ENCODE peak calls at places on chromosomes 4 and X, in six cellular contexts. F is GM06990, S is cardiac muscle cell, G is ovary, Q is MM.1S, T is breast epithelium. I is an unnamed sample.

GRCh38 chrX:40885984-40886383 is 150.6 kb upstream of the MED14 start:
- DNase-seq in F (no peak), S (no peak), G (no peak), Q (no peak), T (no peak), I (no peak)

GRCh38 chr4:156896536-156896935 is 75.1 kb downstream of the PDGFC start:
- DNase-seq in F (no peak), S (no peak), G (no peak), Q (no peak), T (no peak), I (no peak)

GRCh38 chrX:120200851-120201250 is 42.4 kb downstream of the RHOXF2 start:
- DNase-seq in F (no peak), S (no peak), G (no peak), Q (no peak), T (no peak), I (no peak)

GRCh38 chrX:9163153-9163790 is 129.3 kb upstream of the FAM9B start:
- DNase-seq in F (no peak), S (peak; percentile 12), G (no peak), Q (no peak), T (no peak), I (no peak)

GRCh38 chr4:176988226-176988625 is 195.5 kb upstream of the VEGFC start:
- DNase-seq in F (no peak), S (peak; percentile 88), G (no peak), Q (no peak), T (no peak), I (no peak)

GRCh38 chr4:37157403-37158167 is 87.0 kb upstream of the NWD2 start:
- DNase-seq in F (no peak), S (no peak), G (no peak), Q (no peak), T (no peak), I (no peak)

GRCh38 chrX:114962209-114962608 is 55.2 kb downstream of the IL13RA2 start:
- DNase-seq in F (no peak), S (no peak), G (no peak), Q (no peak), T (no peak), I (no peak)

GRCh38 chr4:99458911-99459447 is 23.8 kb upstream of the ADH7 start:
- DNase-seq in F (no peak), S (peak; percentile 22), G (no peak), Q (no peak), T (no peak), I (no peak)

GRCh38 chrX:33277046-33277445 is 65.7 kb upstream of the DMD start:
- DNase-seq in F (no peak), S (no peak), G (no peak), Q (no peak), T (no peak), I (no peak)

GRCh38 chr4:78047366-78047765 is 9.8 kb upstream of the FRAS1 start:
- DNase-seq in F (no peak), S (no peak), G (no peak), Q (no peak), T (no peak), I (no peak)

GRCh38 chrX:57902633-57903032 is 7.6 kb downstream of the ZXDA start:
- DNase-seq in F (no peak), S (no peak), G (no peak), Q (no peak), T (no peak), I (no peak)

GRCh38 chr4:119661231-119661630 is 32.6 kb upstream of the PDE5A start:
- DNase-seq in F (no peak), S (no peak), G (no peak), Q (no peak), T (no peak), I (no peak)

GRCh38 chrX:73214366-73215094 is at the start of gene NAP1L2:
- DNase-seq in F (peak; percentile 11), S (peak; percentile 6), G (peak; percentile 48), Q (peak; percentile 86), T (no peak), I (no peak)

GRCh38 chrX:133337250-133337649 is 78.0 kb downstream of the GPC4 start:
- DNase-seq in F (no peak), S (no peak), G (no peak), Q (no peak), T (peak; percentile 50), I (no peak)

GRCh38 chr4:53346920-53347852 is 18.7 kb downstream of the SCFD2 start:
- DNase-seq in F (no peak), S (peak; percentile 23), G (no peak), Q (no peak), T (no peak), I (no peak)

GRCh38 chr4:37623125-37623524 is 63.1 kb downstream of the RELL1 start:
- DNase-seq in F (no peak), S (no peak), G (no peak), Q (no peak), T (no peak), I (no peak)

GRCh38 chr4:38281416-38282071 is 321.3 kb downstream of the PTTG2 start:
- DNase-seq in F (no peak), S (peak; percentile 64), G (no peak), Q (no peak), T (no peak), I (no peak)

GRCh38 chr4:127604949-127605709 is 27.6 kb upstream of the INTU start:
- DNase-seq in F (no peak), S (peak; percentile 57), G (no peak), Q (peak; percentile 35), T (no peak), I (no peak)

GRCh38 chr4:81565137-81565870 is 93.6 kb upstream of the RASGEF1B start:
- DNase-seq in F (no peak), S (peak; percentile 72), G (peak; percentile 51), Q (no peak), T (no peak), I (no peak)

GRCh38 chr4:84852081-84852480 is 114.4 kb downstream of the WDFY3 start:
- DNase-seq in F (no peak), S (no peak), G (no peak), Q (no peak), T (no peak), I (no peak)

GRCh38 chrX:45769919-45770582 is 569.4 kb upstream of the DIPK2B start:
- DNase-seq in F (peak; percentile 53), S (peak; percentile 90), G (peak; percentile 77), Q (no peak), T (no peak), I (no peak)

GRCh38 chrX:139203681-139204575 is 326.6 kb upstream of the F9 start:
- DNase-seq in F (no peak), S (peak; percentile 6), G (peak; percentile 46), Q (peak; percentile 17), T (peak; percentile 47), I (no peak)

GRCh38 chr4:101186558-101187184 is 160.7 kb downstream of the PPP3CA start:
- DNase-seq in F (no peak), S (no peak), G (no peak), Q (no peak), T (no peak), I (no peak)

GRCh38 chr4:86218721-86219481 is 141.0 kb downstream of the MAPK10 start:
- DNase-seq in F (no peak), S (peak; percentile 89), G (no peak), Q (no peak), T (no peak), I (peak; percentile 31)

GRCh38 chr4:7388627-7389026 is 46.1 kb downstream of the PSAPL1 start:
- DNase-seq in F (no peak), S (no peak), G (no peak), Q (no peak), T (no peak), I (no peak)

GRCh38 chrX:83469551-83469950 is 38.5 kb upstream of the POU3F4 start:
- DNase-seq in F (no peak), S (no peak), G (no peak), Q (peak; percentile 62), T (no peak), I (no peak)

GRCh38 chrX:116198810-116199209 is 28.3 kb downstream of the AGTR2 start:
- DNase-seq in F (no peak), S (peak; percentile 0), G (no peak), Q (no peak), T (no peak), I (no peak)

GRCh38 chr4:88743696-88744095 is 46.1 kb upstream of the NAP1L5 start:
- DNase-seq in F (no peak), S (peak; percentile 32), G (no peak), Q (no peak), T (no peak), I (no peak)

GRCh38 chr4:37601527-37601926 is 84.6 kb downstream of the RELL1 start:
- DNase-seq in F (no peak), S (peak; percentile 99), G (no peak), Q (no peak), T (no peak), I (no peak)

GRCh38 chrX:74431807-74432206 is 10.5 kb downstream of the SLC16A2 start:
- DNase-seq in F (no peak), S (peak; percentile 53), G (no peak), Q (no peak), T (no peak), I (no peak)

GRCh38 chr4:131534944-131535640 is 1614.0 kb upstream of the PCDH10 start:
- DNase-seq in F (no peak), S (no peak), G (no peak), Q (no peak), T (no peak), I (no peak)

GRCh38 chr4:131540256-131540655 is 1608.8 kb upstream of the PCDH10 start:
- DNase-seq in F (no peak), S (no peak), G (no peak), Q (no peak), T (no peak), I (no peak)
- H3K36me3 ChIP-seq in F (no peaks in the 10 kb centered on the region), S (no peaks in the 10 kb centered on the region), G (no peaks in the 10 kb centered on the region), Q (no peaks in the 10 kb centered on the region), T (no peaks in the 10 kb centered on the region), I (no peaks in the 10 kb centered on the region)

GRCh38 chr4:128863314-128864075 is 54.0 kb downstream of the JADE1 start:
- DNase-seq in F (peak; percentile 39), S (peak; percentile 89), G (peak; percentile 85), Q (peak; percentile 53), T (peak; percentile 82), I (peak; percentile 84)

GRCh38 chr4:128865132-128865531 is 55.6 kb downstream of the JADE1 start:
- DNase-seq in F (no peak), S (no peak), G (no peak), Q (no peak), T (no peak), I (no peak)

GRCh38 chr4:128859887-128860774 is 50.6 kb downstream of the JADE1 start:
- DNase-seq in F (peak; percentile 30), S (peak; percentile 63), G (no peak), Q (no peak), T (no peak), I (no peak)

GRCh38 chr4:128861856-128862518 is 52.5 kb downstream of the JADE1 start:
- DNase-seq in F (no peak), S (no peak), G (no peak), Q (no peak), T (no peak), I (no peak)

GRCh38 chr4:128862608-128863313 is 53.3 kb downstream of the JADE1 start:
- DNase-seq in F (peak; percentile 66), S (no peak), G (no peak), Q (no peak), T (no peak), I (no peak)
- H3K36me3 ChIP-seq in F (peaks cover 12% of the 10 kb centered on the region), S (peaks cover 18% of the 10 kb centered on the region), G (no peaks in the 10 kb centered on the region), Q (peaks cover 40% of the 10 kb centered on the region), T (no peaks in the 10 kb centered on the region), I (peaks cover 66% of the 10 kb centered on the region)

GRCh38 chr4:39758176-39758575 is 60.2 kb downstream of the UBE2K start:
- DNase-seq in F (no peak), S (no peak), G (no peak), Q (no peak), T (no peak), I (no peak)
- H3K36me3 ChIP-seq in F (peaks cover 6% of the 10 kb centered on the region), S (peaks cover 39% of the 10 kb centered on the region), G (no peaks in the 10 kb centered on the region), Q (peaks cover 5% of the 10 kb centered on the region), T (no peaks in the 10 kb centered on the region), I (peaks cover 53% of the 10 kb centered on the region)

GRCh38 chrX:14051416-14051815 is 21.7 kb upstream of the GEMIN8 start:
- DNase-seq in F (no peak), S (no peak), G (no peak), Q (no peak), T (no peak), I (no peak)
- H3K36me3 ChIP-seq in F (no peaks in the 10 kb centered on the region), S (no peaks in the 10 kb centered on the region), G (no peaks in the 10 kb centered on the region), Q (no peaks in the 10 kb centered on the region), T (no peaks in the 10 kb centered on the region), I (no peaks in the 10 kb centered on the region)

I was measured in BE2C.